ENCODE peak calls at places on chromosomes 2 and 18, in six cellular contexts. B, K, V, J, Y and O are unnamed samples.
A peak's percentile ranks its signal among the peaks of the same experiment; 100 is the strongest.

GRCh38 chr2:173401716-173402326 is 47.1 kb downstream of the CDCA7 start:
- DNase-seq in Y (no peak), B (no peak), K (peak; percentile 16), V (no peak), J (peak; percentile 12), O (no peak)

GRCh38 chr2:9775999-9776685 is 67.1 kb upstream of the TAF1B start:
- DNase-seq in B (no peak), K (no peak), Y (no peak), J (no peak), V (no peak), O (peak; percentile 74)

GRCh38 chr2:38037757-38038615 is 38.0 kb downstream of the CYP1B1 start:
- DNase-seq in V (peak; percentile 54), K (peak; percentile 87), B (no peak), Y (no peak), J (no peak), O (no peak)

GRCh38 chr18:25669741-25670140 is 317.8 kb upstream of the ZNF521 start:
- DNase-seq in Y (no peak), V (peak; percentile 16), J (no peak), B (no peak), K (no peak), O (no peak)

GRCh38 chr2:162072976-162073775 is 839 bp downstream of the DPP4 start:
- DNase-seq in K (no peak), Y (no peak), V (peak; percentile 18), B (peak; percentile 15), J (no peak), O (no peak)

GRCh38 chr2:2842466-2842865 is 511.4 kb upstream of the MYT1L start:
- DNase-seq in Y (no peak), J (no peak), V (no peak), K (no peak), B (no peak), O (no peak)

GRCh38 chr2:132400169-132400900 is 16.3 kb upstream of the GPR39 start:
- DNase-seq in V (peak; percentile 37), K (peak; percentile 32), Y (no peak), B (no peak), J (no peak), O (no peak)

GRCh38 chr2:75787532-75788132 is 76.9 kb upstream of the GCFC2 start:
- DNase-seq in V (peak; percentile 29), J (peak; percentile 40), B (no peak), K (peak; percentile 27), Y (no peak), O (no peak)

GRCh38 chr18:805755-806110 is 6.3 kb downstream of the YES1 start:
- DNase-seq in K (no peak), J (no peak), B (no peak), Y (no peak), V (no peak), O (no peak)